ENCODE peak calls at places on chromosomes 12 and 14, in four cellular contexts. L is stimulated activated CD4-positive, alpha-beta T cell treated with anti-CD3 and anti-CD28 coated beads, Interleukin-15, amount 100 ng/mL, for 1 hour; F is SHP77; C is stimulated activated effector memory CD8-positive, alpha-beta T cell treated with anti-CD3 and anti-CD28 coated beads, Interleukin-12 subunit alpha, Interleukin-12 subunit beta, amount 100 ng/mL, for 72 hours. M is an unnamed sample.

GRCh38 chr12:54385251-54385914 is 850 bp upstream of the ZNF385A start:
- DNase-seq in L (no peak), F (no peak), C (no peak), M (peak; percentile 60)

GRCh38 chr12:65313704-65314317 is 35.3 kb downstream of the MSRB3 start:
- DNase-seq in L (no peak), F (peak; percentile 14), C (no peak), M (no peak)

GRCh38 chr12:47271800-47272230 is 192.1 kb upstream of the AMIGO2 start:
- DNase-seq in L (no peak), F (no peak), C (no peak), M (no peak)

GRCh38 chr12:125856899-125857298 is 791.7 kb downstream of the AACS start:
- DNase-seq in L (no peak), F (peak; percentile 1), C (no peak), M (no peak)

GRCh38 chr12:50572275-50572674 is 67.5 kb downstream of the DIP2B start:
- DNase-seq in L (no peak), F (no peak), C (no peak), M (no peak)

GRCh38 chr14:50612795-50613194 is 52.9 kb downstream of the ATL1 start:
- DNase-seq in L (no peak), F (no peak), C (no peak), M (no peak)

GRCh38 chr12:101277443-101277842 is 2.5 kb upstream of the UTP20 start:
- DNase-seq in L (no peak), F (no peak), C (no peak), M (no peak)

GRCh38 chr14:98743536-98743935 is 528.5 kb downstream of the BCL11B start:
- DNase-seq in L (no peak), F (no peak), C (peak; percentile 15), M (no peak)

GRCh38 chr14:37826869-37827268 is 231.4 kb downstream of the TTC6 start:
- DNase-seq in L (no peak), F (no peak), C (no peak), M (no peak)

GRCh38 chr14:94158239-94158888 is 15.8 kb upstream of the PPP4R4 start:
- DNase-seq in L (no peak), F (no peak), C (no peak), M (no peak)

GRCh38 chr14:79583738-79584405 is 627.4 kb downstream of the DIO2 start:
- DNase-seq in L (no peak), F (no peak), C (no peak), M (no peak)

GRCh38 chr12:66066071-66066928 is 64.2 kb downstream of the LLPH start:
- DNase-seq in L (no peak), F (no peak), C (no peak), M (peak; percentile 3)

GRCh38 chr12:94282675-94283074 is 134.3 kb downstream of the PLXNC1 start:
- DNase-seq in L (no peak), F (no peak), C (no peak), M (no peak)

GRCh38 chr14:64720190-64720589 is 16.0 kb downstream of the PLEKHG3 start:
- DNase-seq in L (no peak), F (peak; percentile 39), C (no peak), M (no peak)

GRCh38 chr12:70796989-70797388 is 123.5 kb downstream of the PTPRR start:
- DNase-seq in L (no peak), F (no peak), C (no peak), M (no peak)

GRCh38 chr12:16560273-16560672 is 45.7 kb downstream of the LMO3 start:
- DNase-seq in L (no peak), F (no peak), C (no peak), M (no peak)

M was measured in stimulated activated naive B cell treated with anti-CD40 and anti-IgM and Interleukin-4, amounts not matched to agents 10 μg/mL and 1 μg/mL and 100 μg/mL, for 72 hours.